ENCODE peak calls at places on chromosomes 4 and X, in eight cellular contexts. W is lung; G is mesenchymal stem cell; I is testis; F is CD8-positive, alpha-beta T cell; D is neural progenitor cell; C is cardiac muscle cell; V is heart left ventricle. X is an unnamed sample.

GRCh38 chrX:134235236-134235635 is 1.7 kb upstream of the CCDC160 start:
- DNase-seq in D (no peak), V (no peak), I (no peak), C (no peak), G (no peak), F (no peak), W (no peak), X (no peak)

GRCh38 chrX:15797707-15798106 is 7.4 kb downstream of the ZRSR2 start:
- DNase-seq in W (no peak), I (no peak), V (no peak), C (no peak), G (no peak), D (no peak), F (no peak), X (no peak)

GRCh38 chr4:152709675-152710438 is 30.1 kb upstream of the TMEM154 start:
- DNase-seq in G (no peak), I (no peak), W (no peak), D (no peak), V (no peak), C (peak; percentile 39), F (no peak), X (no peak)

GRCh38 chr4:179272282-179272681 is 1830.0 kb upstream of the AGA start:
- DNase-seq in V (no peak), D (no peak), F (no peak), C (no peak), G (no peak), I (no peak), W (no peak), X (no peak)

GRCh38 chr4:182809417-182810102 is 107.6 kb downstream of the DCTD start:
- DNase-seq in I (no peak), W (no peak), C (no peak), D (no peak), V (no peak), G (no peak), F (no peak), X (no peak)

GRCh38 chrX:154056739-154057367 is 37.2 kb upstream of the IRAK1 start:
- DNase-seq in G (peak; percentile 59), V (no peak), I (no peak), C (no peak), W (no peak), F (no peak), D (no peak), X (peak; percentile 76)

GRCh38 chrX:97766496-97767095 is 882.9 kb downstream of the RPA4 start:
- DNase-seq in V (no peak), G (no peak), I (no peak), W (no peak), C (no peak), F (no peak), D (peak; percentile 16), X (no peak)

GRCh38 chr4:70712604-70713452 is 8.9 kb upstream of the RUFY3 start:
- DNase-seq in G (no peak), I (no peak), V (no peak), C (no peak), D (no peak), W (no peak), F (no peak), X (peak; percentile 37)

GRCh38 chr4:123997736-123998449 is 601.3 kb downstream of the SPRY1 start:
- DNase-seq in D (no peak), G (no peak), I (no peak), C (no peak), F (no peak), W (no peak), V (peak; percentile 30), X (no peak)

GRCh38 chrX:130788786-130789581 is 114.0 kb downstream of the ENOX2 start:
- DNase-seq in D (no peak), I (no peak), C (peak; percentile 10), G (no peak), V (no peak), W (no peak), F (no peak), X (no peak)

GRCh38 chrX:154546354-154547244 is at the start of gene G6PD:
- DNase-seq in F (peak; percentile 79), W (peak; percentile 73), V (no peak), I (peak; percentile 75), C (peak; percentile 77), D (peak; percentile 87), G (peak; percentile 55), X (no peak)

GRCh38 chrX:30888526-30889146 is 418 bp downstream of the TAB3 start:
- DNase-seq in W (no peak), D (no peak), V (peak; percentile 28), F (peak; percentile 24), I (no peak), C (peak; percentile 14), G (peak; percentile 21), X (no peak)

GRCh38 chr4:57287687-57288604 is 177.8 kb upstream of the IGFBP7 start:
- DNase-seq in F (no peak), C (no peak), I (no peak), V (no peak), D (no peak), W (no peak), G (no peak), X (no peak)

GRCh38 chrX:33686105-33686504 is 446.0 kb downstream of the FAM47A start:
- DNase-seq in W (no peak), F (no peak), D (no peak), V (no peak), C (no peak), G (no peak), I (no peak), X (no peak)

GRCh38 chr4:7759221-7759620 is 180.4 kb downstream of the AFAP1 start:
- DNase-seq in C (no peak), I (no peak), V (no peak), G (no peak), F (peak; percentile 79), D (no peak), W (no peak), X (no peak)

GRCh38 chr4:3047464-3048286 is 26.7 kb downstream of the HTT-AS start:
- DNase-seq in C (peak; percentile 58), I (peak; percentile 83), D (peak; percentile 79), G (peak; percentile 64), W (peak; percentile 60), F (peak; percentile 82), V (peak; percentile 56), X (peak; percentile 75)

DNA sequence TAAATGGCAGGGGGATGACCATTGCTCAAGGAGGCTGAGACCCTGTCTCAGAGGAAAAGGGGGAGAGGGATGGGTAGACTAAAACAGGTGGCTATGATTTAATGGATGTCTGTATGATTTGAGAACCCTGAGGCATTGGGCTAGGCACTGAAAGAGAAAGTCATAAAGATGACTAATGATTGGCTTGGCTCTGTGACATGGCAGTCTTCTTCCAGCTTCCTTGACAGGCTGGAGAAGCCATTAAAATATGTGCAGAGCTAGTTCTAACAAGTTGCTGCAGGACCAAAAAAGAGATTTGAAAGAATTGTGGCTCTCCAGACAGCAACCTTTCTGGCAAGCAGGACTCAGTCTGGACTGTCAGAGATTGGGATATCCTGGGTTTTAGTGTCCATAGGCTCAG is 53.6 kb downstream of the AMER1 start:
- DNase-seq in V (no peak), W (no peak), D (no peak), C (no peak), G (no peak), I (no peak), F (no peak), X (no peak)
- H3K9me3 ChIP-seq in V (peaks cover 6% of the 10 kb centered on the region), W (peaks cover 7% of the 10 kb centered on the region), D (peaks cover 8% of the 10 kb centered on the region), C (no peaks in the 10 kb centered on the region), G (peaks cover 10% of the 10 kb centered on the region), I (no peaks in the 10 kb centered on the region), F (no peaks in the 10 kb centered on the region), X (no peaks in the 10 kb centered on the region)

GRCh38 chrX:151821226-151821625 is 86.7 kb downstream of the CNGA2 start:
- DNase-seq in C (no peak), V (no peak), F (no peak), D (no peak), W (no peak), G (no peak), I (no peak), X (no peak)
- H3K9me3 ChIP-seq in C (no peaks in the 10 kb centered on the region), V (no peaks in the 10 kb centered on the region), F (no peaks in the 10 kb centered on the region), D (no peaks in the 10 kb centered on the region), W (no peaks in the 10 kb centered on the region), G (no peaks in the 10 kb centered on the region), I (no peaks in the 10 kb centered on the region), X (no peaks in the 10 kb centered on the region)

DNA sequence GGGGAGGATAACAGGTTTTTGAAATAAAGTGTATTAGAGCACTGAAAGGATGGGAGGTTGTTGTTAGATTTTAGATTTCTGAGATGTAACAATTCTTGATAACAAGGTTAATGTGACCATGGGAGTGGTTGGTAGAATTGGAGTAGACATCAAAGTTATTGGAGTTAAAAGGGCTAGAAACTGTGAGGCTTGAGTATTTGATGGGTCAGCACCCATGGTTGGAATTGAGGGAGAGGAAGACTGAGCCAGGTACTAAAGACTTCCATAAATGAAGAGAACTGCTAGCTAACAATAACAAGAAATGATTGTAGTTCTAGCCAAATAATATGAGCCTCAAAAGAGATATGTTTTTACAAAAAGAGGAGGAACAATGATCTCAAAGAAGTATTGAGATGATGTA is 98.8 kb downstream of the HEPH start:
- DNase-seq in G (no peak), F (no peak), C (no peak), I (no peak), D (no peak), W (no peak), V (no peak), X (no peak)
- H3K9me3 ChIP-seq in G (peaks cover 32% of the 10 kb centered on the region), F (no peaks in the 10 kb centered on the region), C (no peaks in the 10 kb centered on the region), I (no peaks in the 10 kb centered on the region), D (no peaks in the 10 kb centered on the region), W (no peaks in the 10 kb centered on the region), V (no peaks in the 10 kb centered on the region), X (no peaks in the 10 kb centered on the region)

DNA sequence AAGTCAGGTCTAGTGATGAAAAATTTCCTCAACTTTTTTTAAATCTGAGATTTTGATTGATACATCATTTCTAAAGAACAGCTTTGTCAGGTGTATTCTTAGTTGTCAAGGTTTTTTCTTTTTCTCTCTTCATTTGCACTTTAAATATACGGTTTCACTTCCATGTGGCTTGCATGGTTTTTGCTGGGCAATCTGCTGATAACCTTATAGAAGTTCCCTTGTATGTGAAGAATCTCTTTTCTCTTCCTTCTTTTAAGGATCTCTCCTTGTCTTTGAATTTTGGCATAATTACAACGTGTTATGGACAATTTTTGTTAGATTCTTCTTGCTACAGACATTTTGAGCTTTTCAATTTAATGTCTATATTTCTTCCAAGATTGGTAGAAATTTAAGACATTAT is 76.4 kb downstream of the ZNF721 start:
- DNase-seq in D (no peak), W (no peak), F (no peak), G (no peak), V (no peak), C (no peak), I (no peak), X (no peak)
- H3K9me3 ChIP-seq in D (peaks cover 54% of the 10 kb centered on the region), W (peaks cover 42% of the 10 kb centered on the region), F (peaks cover 65% of the 10 kb centered on the region), G (peaks cover 93% of the 10 kb centered on the region), V (peaks cover 100% of the 10 kb centered on the region), C (peaks cover 3% of the 10 kb centered on the region), I (no peaks in the 10 kb centered on the region), X (peaks cover 55% of the 10 kb centered on the region)

DNA sequence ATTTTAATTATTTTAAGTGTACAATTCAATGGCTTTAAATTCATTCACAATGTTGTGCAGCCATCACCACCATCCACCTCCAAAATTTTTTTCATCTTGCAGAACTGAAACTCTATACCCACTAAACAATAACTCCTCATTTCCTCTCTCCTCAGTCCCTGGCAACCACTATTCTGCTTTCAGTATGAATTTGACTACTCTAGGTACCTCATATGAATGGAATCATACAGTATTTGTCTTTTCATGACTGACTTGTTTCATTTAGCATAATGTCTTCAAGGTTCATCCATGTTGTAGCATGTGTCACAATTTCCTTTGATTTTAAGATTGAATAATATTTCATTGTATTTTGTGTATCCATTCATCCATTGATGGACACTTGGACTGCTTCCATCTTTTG is 46.9 kb downstream of the KIF4A start:
- DNase-seq in I (no peak), D (no peak), W (no peak), V (no peak), F (no peak), G (no peak), C (no peak), X (no peak)
- H3K9me3 ChIP-seq in I (no peaks in the 10 kb centered on the region), D (no peaks in the 10 kb centered on the region), W (no peaks in the 10 kb centered on the region), V (no peaks in the 10 kb centered on the region), F (no peaks in the 10 kb centered on the region), G (no peaks in the 10 kb centered on the region), C (no peaks in the 10 kb centered on the region), X (no peaks in the 10 kb centered on the region)

GRCh38 chrX:136214551-136214950 is 36.6 kb downstream of the MAP7D3 start:
- DNase-seq in C (peak; percentile 88), D (no peak), I (peak; percentile 19), V (no peak), F (no peak), W (no peak), G (peak; percentile 89), X (no peak)
- H3K9me3 ChIP-seq in C (no peaks in the 10 kb centered on the region), D (no peaks in the 10 kb centered on the region), I (no peaks in the 10 kb centered on the region), V (no peaks in the 10 kb centered on the region), F (no peaks in the 10 kb centered on the region), W (no peaks in the 10 kb centered on the region), G (no peaks in the 10 kb centered on the region), X (no peaks in the 10 kb centered on the region)

X was measured in right lobe of liver.